ENCODE peak calls at places on chromosome 3, in ten cellular contexts. F is NCI-H1105 treated with DMSO at 0.1 percent for 48 hours; M is iPS-NIHi11; V is PC-9; S is transverse colon; N is hepatic stellate cell; U is stimulated activated CD8-positive, alpha-beta memory T cell treated with anti-CD3 and anti-CD28 coated beads, Interleukin-2, amount 100 ng/mL, for 48 hours; L is MV-4-11; X is mucosa of gallbladder; E is LoVo. D is an unnamed sample.

GRCh38 chr3:159669753-159670152 is 318.9 kb upstream of the IL12A start:
- DNase-seq in S (no peak), X (no peak), M (no peak), V (no peak), E (no peak), F (no peak), U (no peak), N (no peak), L (no peak), D (no peak)

GRCh38 chr3:189588061-189588817 is 43.0 kb upstream of the TP63 start:
- DNase-seq in M (no peak), L (no peak), V (peak), S (no peak), F (no peak), E (no peak), N (peak), U (no peak), X (no peak), D (no peak)

GRCh38 chr3:104909721-104910120 is 457.0 kb upstream of the ALCAM start:
- DNase-seq in S (no peak), U (no peak), V (no peak), M (no peak), N (no peak), L (no peak), E (no peak), X (no peak), F (no peak), D (no peak)

GRCh38 chr3:165462616-165463334 is 266.6 kb upstream of the SLITRK3 start:
- DNase-seq in X (no peak), N (no peak), F (peak), U (no peak), M (no peak), S (no peak), L (no peak), E (no peak), V (no peak), D (no peak)

GRCh38 chr3:150256782-150257181 is 151.3 kb upstream of the TSC22D2 start:
- DNase-seq in F (no peak), S (no peak), L (no peak), N (no peak), U (no peak), M (no peak), X (no peak), V (no peak), E (no peak), D (no peak)

GRCh38 chr3:187586226-187586625 is 84.0 kb downstream of the SST start:
- DNase-seq in M (no peak), N (no peak), S (no peak), L (no peak), U (no peak), X (no peak), E (no peak), V (no peak), F (no peak), D (no peak)

GRCh38 chr3:111392911-111393351 is 149.1 kb upstream of the CD96 start:
- DNase-seq in M (no peak), N (no peak), F (no peak), V (peak), U (no peak), X (peak), E (peak), L (peak), S (no peak), D (no peak)

GRCh38 chr3:46898321-46899150 is 21.0 kb downstream of the PTH1R start:
- DNase-seq in E (no peak), U (no peak), S (no peak), N (no peak), V (no peak), L (no peak), M (peak), F (no peak), X (no peak), D (no peak)

GRCh38 chr3:39541917-39542329 is 74.4 kb downstream of the MOBP start:
- DNase-seq in S (no peak), E (peak), N (peak), L (no peak), U (no peak), X (no peak), M (no peak), F (peak), V (no peak), D (no peak)

GRCh38 chr3:87228316-87228715 is 1.2 kb downstream of the CHMP2B start:
- DNase-seq in N (peak), U (no peak), X (no peak), E (peak), M (no peak), F (no peak), V (peak), S (no peak), L (no peak), D (no peak)

GRCh38 chr3:174329321-174329720 is 529.8 kb upstream of the NAALADL2 start:
- DNase-seq in M (no peak), U (no peak), X (no peak), L (no peak), E (no peak), V (no peak), F (no peak), N (no peak), S (no peak), D (no peak)

GRCh38 chr3:177367783-177368182 is 170.5 kb upstream of the TBL1XR1 start:
- DNase-seq in M (no peak), X (no peak), E (no peak), V (no peak), N (no peak), L (no peak), U (no peak), S (no peak), F (peak), D (no peak)

GRCh38 chr3:110743202-110743601 is 328.4 kb upstream of the NECTIN3 start:
- DNase-seq in M (no peak), V (no peak), E (peak), F (peak), X (peak), N (no peak), U (no peak), L (no peak), S (no peak), D (no peak)

GRCh38 chr3:40780341-40780800 is 255.6 kb downstream of the ZNF621 start:
- DNase-seq in U (no peak), L (no peak), N (no peak), F (peak), X (peak), E (no peak), V (no peak), M (no peak), S (peak), D (peak)

GRCh38 chr3:103963599-103963998 is 1403.1 kb upstream of the ALCAM start:
- DNase-seq in U (no peak), F (no peak), S (no peak), M (peak), X (no peak), N (no peak), V (no peak), E (no peak), L (no peak), D (no peak)

GRCh38 chr3:12440927-12441326 is 43.4 kb upstream of the TSEN2 start:
- DNase-seq in F (no peak), U (no peak), S (no peak), E (no peak), N (no peak), V (no peak), X (no peak), M (no peak), L (no peak), D (peak)

GRCh38 chr3:169144691-169145090 is 518.8 kb downstream of the MECOM start:
- DNase-seq in L (no peak), X (no peak), F (no peak), M (no peak), E (no peak), V (no peak), N (no peak), U (no peak), S (no peak), D (no peak)

GRCh38 chr3:63842127-63842526 is 21.5 kb downstream of the THOC7 start:
- DNase-seq in M (no peak), F (no peak), U (no peak), X (no peak), N (no peak), E (no peak), L (no peak), S (no peak), V (no peak), D (no peak)

GRCh38 chr3:194298331-194299227 is 52.5 kb downstream of the CPN2 start:
- DNase-seq in U (no peak), N (no peak), L (no peak), S (no peak), E (no peak), M (no peak), F (no peak), V (no peak), X (no peak), D (peak)

GRCh38 chr3:184540777-184541681 is 20.6 kb upstream of the EPHB3 start:
- DNase-seq in M (peak), V (peak), S (peak), F (peak), N (no peak), E (peak), X (peak), L (no peak), U (peak), D (peak)

GRCh38 chr3:45088543-45088942 is 57.6 kb downstream of the CDCP1 start:
- DNase-seq in E (no peak), F (peak), X (peak), U (no peak), V (no peak), M (no peak), L (no peak), N (no peak), S (peak), D (no peak)

GRCh38 chr3:184582998-184583344 is 21.4 kb downstream of the EPHB3 start:
- DNase-seq in E (no peak), L (no peak), N (no peak), S (no peak), V (no peak), U (no peak), X (no peak), F (no peak), M (no peak), D (no peak)

GRCh38 chr3:118504906-118505305 is 529.7 kb downstream of the IGSF11 start:
- DNase-seq in V (no peak), S (no peak), F (no peak), E (no peak), X (no peak), N (no peak), L (no peak), U (no peak), M (no peak), D (no peak)

GRCh38 chr3:66297917-66298316 is 77.1 kb downstream of the SLC25A26 start:
- DNase-seq in V (no peak), F (no peak), U (no peak), S (no peak), N (peak), X (no peak), L (no peak), M (no peak), E (no peak), D (no peak)

GRCh38 chr3:50390523-50391177 is 31.3 kb upstream of the TMEM115 start:
- DNase-seq in N (no peak), F (peak), X (peak), E (no peak), S (peak), V (no peak), M (no peak), U (no peak), L (no peak), D (peak)

GRCh38 chr3:131560795-131561194 is 58.0 kb upstream of the MRPL3 start:
- DNase-seq in X (no peak), E (no peak), L (no peak), S (no peak), M (no peak), U (no peak), N (no peak), V (no peak), F (no peak), D (no peak)

GRCh38 chr3:1609416-1609815 is 489.2 kb upstream of the CNTN4 start:
- DNase-seq in S (no peak), U (no peak), L (peak), V (no peak), M (no peak), X (no peak), F (no peak), E (no peak), N (no peak), D (no peak)

GRCh38 chr3:182910939-182911781 is 69.2 kb downstream of the DCUN1D1 start:
- DNase-seq in E (no peak), V (no peak), M (no peak), N (no peak), X (no peak), L (no peak), S (no peak), F (no peak), U (no peak), D (no peak)

GRCh38 chr3:2623463-2623862 is 486.7 kb downstream of the IL5RA start:
- DNase-seq in V (no peak), N (no peak), F (no peak), L (peak), X (no peak), E (no peak), U (no peak), M (no peak), S (no peak), D (no peak)

GRCh38 chr3:179189764-179190163 is 41.6 kb downstream of the PIK3CA start:
- DNase-seq in U (no peak), L (no peak), N (peak), M (no peak), F (no peak), V (no peak), X (no peak), E (no peak), S (no peak), D (no peak)

D was measured in testis.